ENCODE peak calls at places on chromosomes 2 and 18, in eight cellular contexts. X, F, J, M, U, A, R and P are unnamed samples.

GRCh38 chr2:88126772-88127637 is 857 bp downstream of the FABP1 start:
- DNase-seq in X (no peak), F (no peak), J (no peak), M (no peak), U (no peak), A (no peak), R (no peak), P (no peak)

GRCh38 chr2:172394008-172394407 is 33.4 kb upstream of the ITGA6 start:
- DNase-seq in X (no peak), F (no peak), J (no peak), M (no peak), U (no peak), A (no peak), R (no peak), P (no peak)

GRCh38 chr2:105873721-105874120 is 129.0 kb downstream of the NCK2 start:
- DNase-seq in X (no peak), F (peak), J (no peak), M (peak), U (peak), A (no peak), R (no peak), P (peak)

GRCh38 chr2:145653553-145653952 is 1133.6 kb upstream of the ZEB2 start:
- DNase-seq in X (no peak), F (no peak), J (no peak), M (no peak), U (no peak), A (no peak), R (no peak), P (no peak)

GRCh38 chr2:156803243-156803642 is 367.1 kb downstream of the GPD2 start:
- DNase-seq in X (no peak), F (no peak), J (no peak), M (peak), U (no peak), A (no peak), R (no peak), P (no peak)

GRCh38 chr2:210225461-210225798 is 183 bp upstream of the ACADL start:
- DNase-seq in X (no peak), F (no peak), J (no peak), M (no peak), U (no peak), A (no peak), R (no peak), P (no peak)

GRCh38 chr18:67265464-67266245 is 250.9 kb downstream of the DSEL start:
- DNase-seq in X (no peak), F (peak), J (no peak), M (no peak), U (no peak), A (no peak), R (no peak), P (peak)

GRCh38 chr2:149075868-149076267 is 37.4 kb downstream of the LYPD6B start:
- DNase-seq in X (no peak), F (no peak), J (no peak), M (peak), U (no peak), A (no peak), R (no peak), P (no peak)

GRCh38 chr2:74046441-74046840 is 61.7 kb downstream of the TET3 start:
- DNase-seq in X (no peak), F (no peak), J (no peak), M (no peak), U (no peak), A (no peak), R (no peak), P (no peak)

GRCh38 chr2:33377048-33377447 is 99.4 kb upstream of the RASGRP3 start:
- DNase-seq in X (peak), F (no peak), J (no peak), M (no peak), U (no peak), A (no peak), R (no peak), P (no peak)

GRCh38 chr2:126907671-126908070 is 9.0 kb downstream of the TEX51 start:
- DNase-seq in X (peak), F (no peak), J (no peak), M (no peak), U (no peak), A (peak), R (no peak), P (no peak)

GRCh38 chr2:28101123-28101522 is 210.6 kb downstream of the BABAM2 start:
- DNase-seq in X (no peak), F (no peak), J (no peak), M (no peak), U (no peak), A (no peak), R (no peak), P (no peak)

GRCh38 chr2:66700181-66700686 is 265.3 kb downstream of the MEIS1 start:
- DNase-seq in X (no peak), F (no peak), J (no peak), M (peak), U (no peak), A (no peak), R (no peak), P (peak)

GRCh38 chr2:24362253-24362652 is 1.9 kb upstream of the ITSN2 start:
- DNase-seq in X (no peak), F (no peak), J (no peak), M (no peak), U (no peak), A (no peak), R (no peak), P (no peak)

GRCh38 chr2:240904216-240905175 is 1.6 kb upstream of the CROCC2 start:
- DNase-seq in X (no peak), F (no peak), J (no peak), M (no peak), U (no peak), A (peak), R (no peak), P (no peak)

GRCh38 chr2:150332378-150332777 is 155.1 kb downstream of the RND3 start:
- DNase-seq in X (no peak), F (no peak), J (no peak), M (no peak), U (no peak), A (no peak), R (no peak), P (no peak)

GRCh38 chr2:168599738-168600137 is 143.7 kb downstream of the CERS6 start:
- DNase-seq in X (no peak), F (no peak), J (no peak), M (no peak), U (no peak), A (no peak), R (no peak), P (no peak)

GRCh38 chr2:7881038-7881437 is 800.8 kb upstream of the ID2 start:
- DNase-seq in X (no peak), F (no peak), J (no peak), M (no peak), U (no peak), A (no peak), R (no peak), P (peak)

GRCh38 chr2:208069186-208069585 is 43.9 kb upstream of the PLEKHM3 start:
- DNase-seq in X (no peak), F (no peak), J (no peak), M (no peak), U (no peak), A (no peak), R (no peak), P (no peak)

GRCh38 chr2:218895758-218896500 is 15.3 kb downstream of the WNT10A start:
- DNase-seq in X (peak), F (no peak), J (no peak), M (no peak), U (no peak), A (no peak), R (no peak), P (no peak)

GRCh38 chr2:143954844-143955243 is 565.1 kb downstream of the ZEB2 start:
- DNase-seq in X (no peak), F (no peak), J (no peak), M (no peak), U (no peak), A (no peak), R (no peak), P (no peak)

GRCh38 chr2:63050186-63050915 is at the start of gene OTX1:
- DNase-seq in X (no peak), F (no peak), J (peak), M (peak), U (peak), A (peak), R (peak), P (peak)

GRCh38 chr2:185813707-185814106 is 75.1 kb downstream of the FSIP2 start:
- DNase-seq in X (no peak), F (no peak), J (no peak), M (no peak), U (no peak), A (no peak), R (no peak), P (no peak)

GRCh38 chr2:120766758-120767351 is 31.2 kb downstream of the GLI2 start:
- DNase-seq in X (no peak), F (no peak), J (no peak), M (no peak), U (no peak), A (peak), R (no peak), P (no peak)

GRCh38 chr18:26003391-26003790 is 87.0 kb downstream of the SS18 start:
- DNase-seq in X (no peak), F (no peak), J (no peak), M (no peak), U (no peak), A (no peak), R (no peak), P (peak)

GRCh38 chr2:206993964-206994363 is 54.6 kb downstream of the CPO start:
- DNase-seq in X (no peak), F (no peak), J (no peak), M (no peak), U (no peak), A (no peak), R (no peak), P (no peak)

GRCh38 chr18:62848946-62849345 is 133.6 kb downstream of the PHLPP1 start:
- DNase-seq in X (no peak), F (no peak), J (no peak), M (no peak), U (no peak), A (no peak), R (no peak), P (no peak)

GRCh38 chr2:49044680-49045079 is 109.6 kb downstream of the FSHR start:
- DNase-seq in X (no peak), F (no peak), J (no peak), M (peak), U (no peak), A (no peak), R (no peak), P (no peak)

GRCh38 chr2:127388423-127389164 is 819 bp upstream of the MAP3K2 start:
- DNase-seq in X (no peak), F (no peak), J (no peak), M (peak), U (peak), A (no peak), R (no peak), P (no peak)

GRCh38 chr18:79203017-79203605 is 133.9 kb downstream of the ATP9B start:
- DNase-seq in X (no peak), F (no peak), J (no peak), M (no peak), U (no peak), A (no peak), R (peak), P (peak)

GRCh38 chr18:63202814-63203213 is 116.8 kb downstream of the BCL2 start:
- DNase-seq in X (no peak), F (no peak), J (no peak), M (no peak), U (no peak), A (no peak), R (no peak), P (no peak)

GRCh38 chr18:25516121-25516520 is 164.2 kb upstream of the ZNF521 start:
- DNase-seq in X (no peak), F (no peak), J (no peak), M (no peak), U (no peak), A (no peak), R (no peak), P (no peak)

GRCh38 chr2:430280-431040 is 142.6 kb upstream of the ALKAL2 start:
- DNase-seq in X (no peak), F (no peak), J (no peak), M (no peak), U (no peak), A (peak), R (no peak), P (no peak)

GRCh38 chr18:12008181-12008767 is 27.0 kb downstream of the IMPA2 start:
- DNase-seq in X (no peak), F (no peak), J (no peak), M (no peak), U (no peak), A (no peak), R (no peak), P (no peak)

GRCh38 chr2:223537669-223538601 is 64.2 kb downstream of the SCG2 start:
- DNase-seq in X (no peak), F (no peak), J (no peak), M (no peak), U (no peak), A (no peak), R (no peak), P (no peak)

GRCh38 chr2:84904717-84905174 is 710 bp upstream of the TMSB10 start:
- DNase-seq in X (peak), F (no peak), J (peak), M (peak), U (no peak), A (peak), R (no peak), P (peak)

DNA sequence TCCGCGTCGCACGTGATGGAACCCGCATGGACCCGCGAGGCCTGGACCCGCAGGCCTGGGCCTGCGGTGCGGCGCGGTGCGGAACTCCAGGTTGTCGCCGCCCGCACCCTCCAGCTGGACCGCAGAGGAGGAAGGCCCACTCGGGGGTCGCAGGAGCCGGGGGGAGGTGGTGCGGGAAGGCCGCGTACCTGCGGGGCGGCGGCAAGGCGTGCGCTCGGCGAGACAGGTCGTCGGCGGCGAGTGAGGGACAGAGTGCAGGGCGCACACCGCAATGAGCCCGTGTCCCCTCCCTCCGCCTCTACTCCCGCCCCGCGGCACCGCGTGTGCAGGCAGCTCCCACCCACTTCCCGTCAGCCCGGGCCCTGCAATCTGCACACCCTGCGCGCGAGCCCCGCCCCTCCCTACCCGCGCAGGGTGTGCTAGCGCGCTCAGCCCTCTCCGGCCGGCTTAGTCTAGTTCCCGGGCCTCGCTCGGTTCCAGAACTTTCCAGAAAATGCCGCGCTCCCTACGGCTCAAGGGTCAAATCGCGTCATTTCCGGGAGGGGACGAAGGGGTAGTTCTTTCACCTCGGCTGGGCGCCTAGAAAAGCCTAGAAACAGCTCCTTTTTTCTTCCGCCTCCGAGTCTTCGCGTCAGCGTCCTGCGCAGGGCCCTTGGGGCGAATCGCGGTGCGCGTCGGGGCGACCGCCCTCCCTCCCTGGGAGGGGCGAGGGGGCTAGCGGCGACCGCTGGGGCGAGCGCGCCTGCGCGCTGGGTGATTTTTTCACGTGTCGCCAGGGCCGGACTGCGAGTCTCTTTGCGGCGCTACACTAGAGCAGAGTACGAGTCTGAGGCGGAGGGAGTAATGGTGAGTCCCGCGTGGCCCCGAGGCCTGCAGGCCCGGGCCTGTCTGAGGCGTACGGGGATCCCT is at the start of the genes HSPD1 and HSPE1:
- DNase-seq in X (peak), F (peak), J (peak), M (peak), U (peak), A (peak), R (peak), P (peak)
- TF ChIP-seq CTCF in X (no peak), F (no peak), J (no peak), M (no peak), U (no peak), A (peak), R (no peak), P (no peak)

GRCh38 chr2:118242216-118242615 is 153.9 kb downstream of the INSIG2 start:
- DNase-seq in X (no peak), F (no peak), J (no peak), M (no peak), U (peak), A (no peak), R (no peak), P (peak)
- TF ChIP-seq CTCF in X (no peak), F (no peak), J (no peak), M (no peak), U (no peak), A (no peak), R (no peak), P (no peak)

GRCh38 chr18:57959278-57959677 is 84.7 kb upstream of the NEDD4L start:
- DNase-seq in X (no peak), F (peak), J (no peak), M (peak), U (peak), A (no peak), R (peak), P (peak)
- TF ChIP-seq CTCF in X (peak), F (peak), J (no peak), M (peak), U (peak), A (peak), R (peak), P (no peak)

GRCh38 chr2:176626796-176627195 is 357.6 kb downstream of the MTX2 start:
- DNase-seq in X (no peak), F (no peak), J (no peak), M (no peak), U (no peak), A (no peak), R (no peak), P (no peak)
- TF ChIP-seq CTCF in X (no peak), F (no peak), J (no peak), M (no peak), U (no peak), A (no peak), R (no peak), P (no peak)

GRCh38 chr2:236167297-236168109 is 683 bp downstream of the GBX2 start:
- DNase-seq in X (no peak), F (no peak), J (no peak), M (peak), U (no peak), A (peak), R (no peak), P (peak)
- TF ChIP-seq CTCF in X (peak), F (peak), J (no peak), M (peak), U (no peak), A (no peak), R (no peak), P (peak)

DNA sequence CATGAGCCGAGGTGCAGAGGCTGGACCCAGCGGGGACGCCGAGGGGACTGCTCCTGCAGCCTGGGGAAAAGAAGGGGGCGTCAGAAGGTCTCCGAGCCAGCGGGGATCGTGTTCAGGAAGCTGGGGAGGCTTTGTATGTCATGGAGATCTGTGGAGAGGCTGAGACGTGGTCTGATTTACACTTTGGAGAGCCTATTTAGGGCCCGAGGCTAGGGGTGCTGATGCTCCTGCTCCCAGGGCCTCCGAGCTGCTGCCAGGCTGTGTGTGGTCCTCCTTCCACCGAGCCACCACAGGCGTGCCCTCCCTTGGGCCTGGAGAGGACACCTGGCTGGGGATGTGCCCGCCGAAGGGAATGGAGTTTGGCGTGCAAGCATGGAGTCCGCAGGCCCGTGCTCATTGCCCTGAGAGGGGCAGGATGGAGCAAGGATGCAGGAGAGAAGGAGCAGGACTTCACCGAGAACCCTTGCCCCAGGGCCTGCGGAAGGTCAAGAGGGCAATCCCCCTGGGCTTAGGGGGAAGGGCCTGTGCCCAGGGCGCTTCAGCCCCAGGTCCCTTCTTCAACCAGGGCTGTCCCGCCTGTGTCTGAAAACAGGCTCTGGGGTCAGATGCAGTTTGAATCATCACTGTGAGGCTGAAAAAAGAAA is 252.5 kb downstream of the VAPA start:
- DNase-seq in X (no peak), F (no peak), J (no peak), M (no peak), U (no peak), A (no peak), R (no peak), P (no peak)
- TF ChIP-seq CTCF in X (no peak), F (no peak), J (no peak), M (no peak), U (no peak), A (no peak), R (no peak), P (no peak)